ENCODE peak calls at places on chromosome 14, in six cellular contexts. A is GM06990, B is AG04449, R is SK-N-SH, H is choroid plexus epithelial cell, C is tibial artery. N is an unnamed sample.

GRCh38 chr14:51341338-51341737 is 101.3 kb downstream of the TMX1 start:
- DNase-seq in A (no peak), B (no peak), R (no peak), H (no peak), C (no peak), N (peak)

GRCh38 chr14:77752799-77753516 is 8.0 kb downstream of the SNW1 start:
- DNase-seq in A (no peak), B (no peak), R (no peak), H (peak), C (no peak), N (no peak)

GRCh38 chr14:75523771-75524171 is 1.5 kb downstream of the BATF start:
- DNase-seq in A (no peak), B (no peak), R (no peak), H (no peak), C (no peak), N (peak)

GRCh38 chr14:58805057-58805456 is 167.3 kb downstream of the DACT1 start:
- DNase-seq in A (no peak), B (no peak), R (peak), H (no peak), C (peak), N (no peak)

GRCh38 chr14:104237651-104238423 is 99.5 kb downstream of the KIF26A start:
- DNase-seq in A (no peak), B (no peak), R (no peak), H (no peak), C (peak), N (no peak)

GRCh38 chr14:99575043-99576023 is 28.7 kb downstream of the CCDC85C start:
- DNase-seq in A (no peak), B (no peak), R (peak), H (no peak), C (no peak), N (peak)

GRCh38 chr14:22319526-22320352 is 269.3 kb downstream of the DAD1 start:
- DNase-seq in A (no peak), B (no peak), R (peak), H (peak), C (peak), N (peak)

GRCh38 chr14:63993992-63994391 is 141.2 kb downstream of the SYNE2 start:
- DNase-seq in A (no peak), B (no peak), R (peak), H (peak), C (no peak), N (peak)

GRCh38 chr14:64704743-64705405 is 650 bp downstream of the PLEKHG3 start:
- DNase-seq in A (no peak), B (no peak), R (peak), H (no peak), C (peak), N (no peak)

GRCh38 chr14:92340938-92341337 is 18.0 kb downstream of the SLC24A4 start:
- DNase-seq in A (no peak), B (no peak), R (no peak), H (no peak), C (no peak), N (no peak)

GRCh38 chr14:72451081-72451972 is 442.6 kb downstream of the DPF3 start:
- DNase-seq in A (peak), B (no peak), R (no peak), H (no peak), C (no peak), N (no peak)

GRCh38 chr14:100078997-100079561 is 13.9 kb downstream of the EVL start:
- DNase-seq in A (no peak), B (peak), R (peak), H (peak), C (no peak), N (peak)

GRCh38 chr14:58104808-58105207 is 47.2 kb downstream of the ARMH4 start:
- DNase-seq in A (no peak), B (peak), R (no peak), H (peak), C (no peak), N (peak)

GRCh38 chr14:103127861-103128598 is 4.8 kb downstream of the TNFAIP2 start:
- DNase-seq in A (no peak), B (no peak), R (peak), H (no peak), C (no peak), N (peak)
- TF ChIP-seq CTCF in A (no peak), B (no peak), R (no peak), H (no peak), C (no peak), N (no peak)

GRCh38 chr14:34872822-34873590 is 2.2 kb downstream of the BAZ1A start:
- DNase-seq in A (peak), B (no peak), R (no peak), H (peak), C (no peak), N (peak)

GRCh38 chr14:34874386-34875030 is 652 bp downstream of the BAZ1A start:
- DNase-seq in A (peak), B (no peak), R (peak), H (peak), C (peak), N (peak)

GRCh38 chr14:34873591-34874385 is 1.4 kb downstream of the BAZ1A start:
- DNase-seq in A (peak), B (no peak), R (peak), H (peak), C (peak), N (peak)

DNA sequence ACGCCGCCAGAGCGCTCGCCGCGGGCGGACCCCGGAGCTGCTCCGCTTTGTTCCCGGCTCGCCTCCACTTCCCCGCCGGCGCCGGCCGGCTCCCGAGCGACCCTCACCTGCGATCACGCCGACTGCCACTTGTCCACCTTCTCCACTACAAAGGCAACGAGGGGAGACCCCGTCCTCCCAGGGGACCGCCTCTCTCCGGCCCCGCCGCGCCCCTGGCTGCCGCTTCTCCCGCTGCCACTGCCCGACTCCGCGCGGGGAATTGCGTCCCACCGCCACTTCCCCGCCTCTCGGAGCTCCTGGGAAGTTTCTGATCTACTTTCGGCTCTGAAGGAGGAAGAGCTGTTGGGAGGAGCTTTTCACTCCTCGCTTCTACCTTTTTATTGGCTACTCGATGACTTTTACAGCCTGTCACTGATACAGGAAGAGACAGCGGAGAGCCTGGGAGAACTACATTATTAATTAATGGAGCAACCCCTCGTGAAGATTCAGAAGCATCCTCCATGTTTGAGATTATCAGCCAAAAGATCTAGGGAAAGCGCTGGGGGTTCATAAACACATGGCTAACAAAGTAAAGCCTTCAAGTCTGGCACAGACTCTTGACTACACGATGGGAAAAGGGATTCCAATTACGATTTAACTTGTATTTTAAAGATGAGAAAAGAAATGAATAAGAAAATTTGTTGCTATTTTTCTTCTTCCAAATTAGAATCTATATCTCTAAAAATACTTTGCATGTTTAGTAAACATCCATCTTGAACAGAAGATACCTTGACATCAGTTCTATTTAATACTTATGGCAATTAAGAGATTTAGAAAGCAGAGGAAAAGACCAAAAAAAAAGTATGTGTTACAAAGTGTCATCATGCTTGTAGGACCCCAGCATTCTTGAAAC is at the start of gene BAZ1A:
- DNase-seq in A (peak), B (peak), R (peak), H (peak), C (peak), N (peak)
- TF ChIP-seq CTCF in A (no peak), B (no peak), R (peak), H (no peak), C (peak), N (no peak)

GRCh38 chr14:69711471-69712216 is 55.3 kb upstream of the SRSF5 start:
- DNase-seq in A (no peak), B (no peak), R (no peak), H (no peak), C (peak), N (no peak)

GRCh38 chr14:69708049-69708448 is 58.9 kb upstream of the SRSF5 start:
- DNase-seq in A (no peak), B (no peak), R (no peak), H (no peak), C (no peak), N (no peak)

GRCh38 chr14:69710378-69710777 is 56.6 kb upstream of the SRSF5 start:
- DNase-seq in A (no peak), B (no peak), R (no peak), H (no peak), C (no peak), N (no peak)

GRCh38 chr14:69711065-69711464 is 55.9 kb upstream of the SRSF5 start:
- DNase-seq in A (no peak), B (no peak), R (no peak), H (peak), C (no peak), N (no peak)

DNA sequence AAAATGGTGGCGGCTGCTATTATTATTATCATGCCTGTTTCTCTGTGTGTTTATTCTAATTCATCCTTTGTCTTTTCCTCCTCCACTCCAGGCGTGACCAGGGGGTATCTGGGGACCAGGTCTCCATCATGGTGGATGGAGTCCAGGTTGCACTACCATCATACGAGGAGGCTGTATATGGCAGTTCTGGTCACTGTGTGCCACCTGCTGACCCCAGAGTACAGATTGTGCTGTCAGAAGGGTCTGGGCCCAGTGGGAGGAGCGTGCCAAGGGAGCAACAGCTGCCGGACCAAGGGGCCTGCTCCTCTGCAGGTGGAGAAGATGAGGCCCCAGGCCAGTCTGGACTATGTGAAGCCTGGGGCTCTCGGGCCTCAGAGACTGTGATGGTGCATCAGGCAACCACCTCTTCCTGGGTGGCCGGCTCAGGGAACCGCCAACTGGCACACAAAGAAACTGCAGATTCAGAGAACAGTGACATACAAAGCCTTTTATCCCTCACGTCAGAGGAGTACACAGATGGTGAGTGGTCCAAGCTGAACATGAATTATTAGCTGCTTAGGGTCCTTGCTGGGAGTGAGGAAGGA is 58.3 kb upstream of the SRSF5 start:
- DNase-seq in A (no peak), B (no peak), R (peak), H (peak), C (no peak), N (peak)
- TF ChIP-seq CTCF in A (peak), B (peak), R (peak), H (peak), C (no peak), N (no peak)

DNA sequence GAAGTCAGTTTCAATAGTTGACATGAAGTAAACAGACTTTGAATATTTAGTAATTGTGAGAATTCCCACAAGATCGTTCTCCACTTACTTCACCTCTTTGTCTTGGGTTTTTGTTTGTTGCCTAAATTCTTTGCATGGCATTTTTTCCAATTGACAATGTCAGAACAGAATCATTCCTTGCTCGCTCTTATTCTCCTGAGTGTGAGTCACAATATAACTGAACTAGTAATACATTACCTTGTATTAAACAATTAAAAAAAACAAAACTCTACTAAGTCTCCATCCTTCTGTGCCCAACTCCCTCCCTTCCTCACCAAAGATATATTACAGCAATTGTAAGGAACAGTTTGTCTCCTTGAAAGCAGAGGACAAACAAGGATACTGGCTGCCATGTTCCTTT is 638.8 kb upstream of the NOVA1 start:
- DNase-seq in A (no peak), B (no peak), R (no peak), H (no peak), C (no peak), N (no peak)
- TF ChIP-seq CTCF in A (no peak), B (no peak), R (no peak), H (no peak), C (no peak), N (no peak)

GRCh38 chr14:74042296-74042695 is 23.1 kb downstream of the BBOF1 start:
- DNase-seq in A (no peak), B (no peak), R (no peak), H (no peak), C (no peak), N (no peak)

GRCh38 chr14:74049886-74050495 is 30.8 kb downstream of the BBOF1 start:
- DNase-seq in A (peak), B (no peak), R (peak), H (no peak), C (no peak), N (no peak)

GRCh38 chr14:74048291-74048690 is 29.1 kb downstream of the BBOF1 start:
- DNase-seq in A (no peak), B (no peak), R (no peak), H (peak), C (no peak), N (peak)
- TF ChIP-seq CTCF in A (no peak), B (no peak), R (no peak), H (peak), C (no peak), N (no peak)

GRCh38 chr14:36647417-36647826 is 14.2 kb upstream of the PAX9 start:
- DNase-seq in A (no peak), B (no peak), R (no peak), H (no peak), C (no peak), N (no peak)

GRCh38 chr14:36652542-36653201 is 9.0 kb upstream of the PAX9 start:
- DNase-seq in A (no peak), B (no peak), R (no peak), H (no peak), C (no peak), N (peak)

GRCh38 chr14:36649872-36650650 is 11.6 kb upstream of the PAX9 start:
- DNase-seq in A (no peak), B (no peak), R (no peak), H (no peak), C (no peak), N (no peak)

GRCh38 chr14:36646664-36647416 is 14.8 kb upstream of the PAX9 start:
- DNase-seq in A (no peak), B (no peak), R (no peak), H (no peak), C (no peak), N (no peak)

GRCh38 chr14:36647827-36648753 is 13.6 kb upstream of the PAX9 start:
- DNase-seq in A (no peak), B (no peak), R (peak), H (peak), C (no peak), N (peak)
- TF ChIP-seq CTCF in A (no peak), B (peak), R (peak), H (peak), C (peak), N (peak)

N was measured in MCF 10A.